ENCODE peak calls at places on chromosomes 5 and 9, in ten cellular contexts. W is iris pigment epithelial cell, Q is HepG2, B is iPS-NIHi11, N is Right ventricle myocardium superior, H is heart left ventricle, M is cardiac fibroblast, R is M059J, X is lower lobe of right lung, E is IMR-90. D is an unnamed sample.
A peak's percentile ranks its signal among the peaks of the same experiment; 100 is the strongest.

GRCh38 chr9:21871256-21871975 is 69.0 kb downstream of the MTAP start:
- DNase-seq in N (no peak), R (peak; percentile 55), B (no peak), E (no peak), W (no peak), X (no peak), H (no peak), Q (no peak), M (no peak), D (no peak)

GRCh38 chr5:157290981-157291711 is 25.2 kb downstream of the CYFIP2 start:
- DNase-seq in E (no peak), N (no peak), B (no peak), R (peak; percentile 23), Q (peak; percentile 99), W (peak; percentile 40), H (no peak), M (peak; percentile 29), X (no peak), D (no peak)

GRCh38 chr9:114474425-114474824 is 30.8 kb downstream of the WHRN start:
- DNase-seq in Q (no peak), H (no peak), X (no peak), M (no peak), N (no peak), B (no peak), W (no peak), R (no peak), E (no peak), D (no peak)

GRCh38 chr9:69131682-69132081 is 42.4 kb upstream of the TJP2 start:
- DNase-seq in R (peak; percentile 80), H (no peak), M (peak; percentile 92), B (no peak), Q (peak; percentile 93), X (no peak), E (peak; percentile 96), W (peak; percentile 92), N (no peak), D (peak; percentile 82)

GRCh38 chr5:5105531-5105930 is 34.6 kb upstream of the ADAMTS16 start:
- DNase-seq in R (peak; percentile 50), W (no peak), N (no peak), M (no peak), E (no peak), H (no peak), X (no peak), B (no peak), Q (no peak), D (no peak)

GRCh38 chr5:166401391-166401790 is 1890.1 kb upstream of the WWC1 start:
- DNase-seq in W (no peak), B (no peak), H (no peak), M (no peak), E (no peak), R (no peak), N (no peak), Q (no peak), X (no peak), D (no peak)

GRCh38 chr5:139698461-139699146 is 50.5 kb downstream of the CXXC5 start:
- DNase-seq in B (peak; percentile 77), R (peak; percentile 89), N (peak; percentile 91), E (peak; percentile 74), W (peak; percentile 62), M (peak; percentile 82), X (peak; percentile 73), Q (no peak), H (peak; percentile 91), D (peak; percentile 88)

GRCh38 chr5:55172937-55173695 is at the start of gene CDC20B:
- DNase-seq in W (peak; percentile 77), N (peak; percentile 82), Q (peak; percentile 23), R (peak; percentile 71), M (peak; percentile 70), X (peak; percentile 64), B (peak; percentile 95), E (peak; percentile 63), H (peak; percentile 72), D (no peak)

GRCh38 chr9:31445357-31445756 is 939.1 kb upstream of the ACO1 start:
- DNase-seq in E (no peak), H (no peak), X (no peak), Q (no peak), W (no peak), M (no peak), R (no peak), B (no peak), N (no peak), D (no peak)

GRCh38 chr5:33901176-33901575 is 9.4 kb upstream of the ADAMTS12 start:
- DNase-seq in E (peak; percentile 79), N (no peak), H (no peak), W (peak; percentile 24), X (no peak), R (no peak), M (peak; percentile 57), Q (no peak), B (no peak), D (no peak)

GRCh38 chr9:105308448-105309412 is 64.3 kb downstream of the SLC44A1 start:
- DNase-seq in E (no peak), M (no peak), X (no peak), H (no peak), Q (no peak), R (no peak), W (no peak), B (no peak), N (no peak), D (no peak)

GRCh38 chr9:106980551-106981101 is 117.7 kb downstream of the ZNF462 start:
- DNase-seq in N (no peak), H (no peak), E (peak; percentile 36), B (no peak), W (peak; percentile 15), Q (no peak), M (no peak), R (peak; percentile 44), X (no peak), D (no peak)

GRCh38 chr5:73115399-73116051 is 4.8 kb upstream of the TMEM171 start:
- DNase-seq in Q (no peak), B (no peak), N (no peak), M (peak; percentile 27), X (no peak), R (peak; percentile 93), W (peak; percentile 94), E (peak; percentile 98), H (no peak), D (peak; percentile 90)

GRCh38 chr5:149215478-149216042 is 56.1 kb upstream of the AFAP1L1 start:
- DNase-seq in W (peak; percentile 61), H (peak; percentile 72), R (peak; percentile 78), B (no peak), X (no peak), E (peak; percentile 81), N (peak; percentile 70), Q (no peak), M (peak; percentile 46), D (no peak)

GRCh38 chr9:129064499-129064908 is 16.4 kb upstream of the DOLPP1 start:
- DNase-seq in N (no peak), E (no peak), Q (peak; percentile 95), R (no peak), H (no peak), X (no peak), B (no peak), M (no peak), W (no peak), D (no peak)

GRCh38 chr9:136599074-136599531 is 53.3 kb upstream of the NOTCH1 start:
- DNase-seq in Q (no peak), X (no peak), W (no peak), E (no peak), H (no peak), B (no peak), N (no peak), R (no peak), M (no peak), D (no peak)

GRCh38 chr9:92350740-92351133 is 25.0 kb downstream of the CENPP start:
- DNase-seq in H (no peak), M (peak; percentile 36), R (no peak), N (no peak), E (no peak), B (no peak), X (no peak), Q (no peak), W (no peak), D (no peak)

GRCh38 chr5:158070855-158071254 is 211.9 kb upstream of the CLINT1 start:
- DNase-seq in W (no peak), R (no peak), N (peak; percentile 40), Q (no peak), X (no peak), B (no peak), M (no peak), H (peak; percentile 62), E (no peak), D (no peak)

GRCh38 chr5:16061163-16061562 is 118.4 kb downstream of the MARCHF11 start:
- DNase-seq in R (no peak), H (no peak), B (no peak), E (no peak), Q (no peak), M (no peak), W (no peak), X (no peak), N (no peak), D (no peak)

GRCh38 chr5:175129121-175129520 is 314.9 kb downstream of the DRD1 start:
- DNase-seq in H (no peak), E (no peak), X (no peak), Q (no peak), M (no peak), R (no peak), N (no peak), W (no peak), B (no peak), D (no peak)

GRCh38 chr9:131661954-131662621 is 77.8 kb downstream of the RAPGEF1 start:
- DNase-seq in B (no peak), M (no peak), H (no peak), E (no peak), N (no peak), W (no peak), X (no peak), R (no peak), Q (no peak), D (no peak)

GRCh38 chr9:96391021-96391765 is 7.7 kb upstream of the SLC35D2 start:
- DNase-seq in W (peak; percentile 55), B (no peak), N (no peak), H (no peak), Q (peak; percentile 96), E (peak; percentile 37), X (no peak), R (peak; percentile 41), M (no peak), D (no peak)

D was measured in astrocyte of the cerebellum.